ENCODE peak calls at places on chromosomes 2 and 18, in seven cellular contexts. R is left ventricle myocardium inferior, A is upper lobe of right lung, I is neural progenitor cell, G is mammary epithelial cell, O is testis, V is suprapubic skin. F is an unnamed sample.

GRCh38 chr2:157830696-157831570 is 45.2 kb downstream of the ACVR1 start:
- DNase-seq in R (no peak), A (no peak), I (no peak), G (peak; percentile 93), O (no peak), V (no peak), F (no peak)

GRCh38 chr2:23690421-23691105 is 236.4 kb downstream of the ATAD2B start:
- DNase-seq in R (peak; percentile 51), A (no peak), I (no peak), G (no peak), O (peak; percentile 23), V (no peak), F (no peak)

GRCh38 chr2:23526114-23526513 is 141.1 kb downstream of the KLHL29 start:
- DNase-seq in R (no peak), A (no peak), I (no peak), G (no peak), O (no peak), V (no peak), F (no peak)

GRCh38 chr2:236790991-236791390 is 221.4 kb downstream of the ACKR3 start:
- DNase-seq in R (no peak), A (no peak), I (no peak), G (no peak), O (no peak), V (no peak), F (no peak)

GRCh38 chr18:52602820-52603219 is 262.8 kb downstream of the DCC start:
- DNase-seq in R (no peak), A (no peak), I (no peak), G (no peak), O (no peak), V (no peak), F (no peak)

GRCh38 chr2:85423525-85423924 is 5.0 kb downstream of the SH2D6 start:
- DNase-seq in R (no peak), A (no peak), I (no peak), G (no peak), O (no peak), V (no peak), F (no peak)

GRCh38 chr2:180191352-180192124 is 184.4 kb upstream of the CWC22 start:
- DNase-seq in R (no peak), A (no peak), I (no peak), G (no peak), O (no peak), V (no peak), F (no peak)

GRCh38 chr18:13257361-13257980 is 38.9 kb downstream of the LDLRAD4 start:
- DNase-seq in R (no peak), A (peak; percentile 19), I (no peak), G (no peak), O (no peak), V (peak; percentile 49), F (no peak)

GRCh38 chr18:58268849-58269248 is 224.8 kb downstream of the NEDD4L start:
- DNase-seq in R (no peak), A (no peak), I (no peak), G (peak; percentile 95), O (no peak), V (no peak), F (no peak)

GRCh38 chr2:158931577-158931976 is 36.9 kb upstream of the TANC1 start:
- DNase-seq in R (no peak), A (no peak), I (no peak), G (peak; percentile 62), O (no peak), V (no peak), F (no peak)

GRCh38 chr18:43271593-43272432 is 5.5 kb downstream of the SYT4 start:
- DNase-seq in R (no peak), A (no peak), I (peak; percentile 36), G (peak; percentile 26), O (peak; percentile 32), V (no peak), F (no peak)

GRCh38 chr18:62420151-62420512 is 95.0 kb downstream of the TNFRSF11A start:
- DNase-seq in R (no peak), A (no peak), I (no peak), G (peak; percentile 60), O (no peak), V (no peak), F (no peak)

GRCh38 chr2:240906141-240906910 is at the start of gene CROCC2:
- DNase-seq in R (no peak), A (no peak), I (peak; percentile 48), G (no peak), O (no peak), V (no peak), F (no peak)

GRCh38 chr2:3460161-3460560 is 59.2 kb downstream of the ADI1 start:
- DNase-seq in R (no peak), A (no peak), I (no peak), G (no peak), O (no peak), V (peak; percentile 55), F (no peak)

GRCh38 chr2:144249035-144249637 is 270.8 kb downstream of the ZEB2 start:
- DNase-seq in R (no peak), A (no peak), I (no peak), G (no peak), O (no peak), V (no peak), F (no peak)

GRCh38 chr2:60555066-60555793 is 1.8 kb upstream of the BCL11A start:
- DNase-seq in R (peak; percentile 28), A (peak; percentile 81), I (peak; percentile 85), G (peak; percentile 67), O (peak; percentile 54), V (no peak), F (no peak)

GRCh38 chr18:31661965-31662364 is 22.4 kb downstream of the B4GALT6 start:
- DNase-seq in R (no peak), A (no peak), I (no peak), G (no peak), O (no peak), V (no peak), F (no peak)

GRCh38 chr18:58087928-58088722 is 44.1 kb downstream of the NEDD4L start:
- DNase-seq in R (no peak), A (peak; percentile 80), I (no peak), G (peak; percentile 97), O (no peak), V (no peak), F (no peak)

GRCh38 chr2:85112906-85113625 is 20.1 kb upstream of the TCF7L1 start:
- DNase-seq in R (no peak), A (no peak), I (no peak), G (peak; percentile 77), O (no peak), V (no peak), F (no peak)

GRCh38 chr18:76467371-76468190 is 27.5 kb downstream of the ZNF516 start:
- DNase-seq in R (no peak), A (no peak), I (peak; percentile 44), G (no peak), O (peak; percentile 87), V (peak; percentile 81), F (peak; percentile 85)

GRCh38 chr2:221549143-221549542 is 23.0 kb downstream of the EPHA4 start:
- DNase-seq in R (no peak), A (no peak), I (no peak), G (no peak), O (no peak), V (no peak), F (no peak)

GRCh38 chr2:18356676-18357075 is 203.8 kb downstream of the RDH14 start:
- DNase-seq in R (no peak), A (no peak), I (no peak), G (peak; percentile 23), O (no peak), V (no peak), F (no peak)

GRCh38 chr2:37713258-37713700 is 41.8 kb upstream of the CDC42EP3 start:
- DNase-seq in R (no peak), A (no peak), I (no peak), G (peak; percentile 90), O (no peak), V (no peak), F (no peak)

DNA sequence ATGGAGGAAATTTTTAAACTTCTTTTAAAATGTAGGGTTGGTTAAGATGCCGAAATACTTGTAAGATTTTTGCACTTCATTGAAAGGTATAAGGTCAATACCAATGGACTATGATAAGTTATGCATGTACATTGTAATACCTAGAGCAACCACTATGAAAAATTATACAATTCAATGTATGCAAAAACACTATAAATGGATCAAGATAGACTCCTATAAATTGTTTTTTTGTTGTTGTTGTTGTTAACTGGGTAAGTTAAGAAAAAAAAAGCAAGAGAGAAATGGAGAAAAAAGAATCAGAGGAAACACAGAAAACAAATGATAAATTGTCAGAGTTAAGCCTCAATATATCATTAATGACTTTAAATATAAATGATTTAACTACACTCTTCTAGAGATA is 421.2 kb downstream of the TMEM182 start:
- DNase-seq in R (no peak), A (no peak), I (no peak), G (no peak), O (no peak), V (no peak), F (no peak)
- TF ChIP-seq CTCF in R (no peak), A (no peak), I (no peak), G (no peak), O (no peak), V (no peak), F (no peak)

GRCh38 chr18:48546411-48546810 is 7.6 kb downstream of the CTIF start:
- DNase-seq in R (no peak), A (peak; percentile 18), I (peak; percentile 48), G (peak; percentile 14), O (no peak), V (peak; percentile 26), F (no peak)
- H3K4me1 ChIP-seq in R (peaks cover 97% of the 10 kb centered on the region), A (peaks cover 42% of the 10 kb centered on the region), I (peaks cover 38% of the 10 kb centered on the region), G (peaks cover 74% of the 10 kb centered on the region), O (peaks cover 27% of the 10 kb centered on the region), V (peaks cover 58% of the 10 kb centered on the region), F (peaks cover 69% of the 10 kb centered on the region)

GRCh38 chr2:86490245-86490644 is 49.1 kb downstream of the KDM3A start:
- DNase-seq in R (no peak), A (no peak), I (no peak), G (no peak), O (no peak), V (no peak), F (no peak)

GRCh38 chr2:86492057-86492456 is 50.9 kb downstream of the KDM3A start:
- DNase-seq in R (no peak), A (no peak), I (no peak), G (no peak), O (no peak), V (no peak), F (no peak)

GRCh38 chr2:86489542-86489941 is 48.4 kb downstream of the KDM3A start:
- DNase-seq in R (no peak), A (no peak), I (no peak), G (no peak), O (no peak), V (no peak), F (no peak)

GRCh38 chr2:86488561-86489250 is 47.5 kb downstream of the KDM3A start:
- DNase-seq in R (no peak), A (no peak), I (no peak), G (no peak), O (no peak), V (no peak), F (no peak)

GRCh38 chr2:86491088-86491487 is 49.9 kb downstream of the KDM3A start:
- DNase-seq in R (no peak), A (no peak), I (no peak), G (no peak), O (no peak), V (no peak), F (no peak)
- H3K27ac ChIP-seq in R (peak overlapping the region; percentile 64), A (no peak overlapping the region), I (no peak overlapping the region), G (no peak overlapping the region), O (no peak overlapping the region), V (no peak overlapping the region), F (no peak overlapping the region)

DNA sequence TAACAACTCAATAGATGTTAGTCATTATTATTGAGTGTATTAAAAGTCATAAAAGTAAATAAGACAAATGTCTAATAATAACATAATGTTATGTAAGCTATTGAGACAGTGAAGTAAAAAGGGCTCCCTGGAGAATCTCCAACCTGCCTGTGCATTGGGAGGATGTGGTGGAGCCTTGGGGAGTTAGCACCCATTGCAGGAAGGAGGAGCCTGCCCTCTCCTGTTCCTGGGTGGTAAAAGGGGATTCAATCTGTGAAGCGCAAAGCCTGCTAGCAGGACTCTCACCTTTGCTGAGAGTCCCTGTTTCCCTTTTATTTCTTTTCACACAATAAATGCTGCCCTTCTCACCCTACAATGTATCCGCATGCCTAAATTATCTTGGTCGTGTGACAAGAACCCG is 206.1 kb downstream of the RAB3GAP1 start:
- DNase-seq in R (no peak), A (no peak), I (no peak), G (peak; percentile 6), O (no peak), V (no peak), F (no peak)
- TF ChIP-seq CTCF in R (peak; percentile 36), A (no peak), I (peak; percentile 16), G (peak; percentile 19), O (no peak), V (no peak), F (no peak)